ENCODE peak calls at places on chromosome 17, in eight cellular contexts. R, T, H, N, I, X, K and F are unnamed samples.

GRCh38 chr17:77694391-77695363 is 263.8 kb upstream of the TNRC6C start:
- DNase-seq in H (peak), I (no peak), R (no peak), N (no peak), T (no peak), K (no peak), X (no peak), F (no peak)

GRCh38 chr17:6498356-6498755 is 54.1 kb downstream of the PIMREG start:
- DNase-seq in I (no peak), T (no peak), K (no peak), X (no peak), N (no peak), H (no peak), R (no peak), F (no peak)

GRCh38 chr17:10628756-10629155 is 28.4 kb downstream of the MYH3 start:
- DNase-seq in H (peak), T (peak), N (no peak), R (peak), K (no peak), X (no peak), I (no peak), F (no peak)

GRCh38 chr17:65473363-65473762 is 88.1 kb downstream of the AXIN2 start:
- DNase-seq in K (no peak), T (no peak), X (no peak), R (no peak), N (no peak), H (no peak), I (no peak), F (no peak)

GRCh38 chr17:81456798-81457197 is 55.8 kb downstream of the ACTG1 start:
- DNase-seq in N (peak), H (no peak), T (peak), K (no peak), R (no peak), X (no peak), I (no peak), F (no peak)

GRCh38 chr17:37792787-37793186 is 47.9 kb upstream of the HNF1B start:
- DNase-seq in X (no peak), R (no peak), N (no peak), I (peak), T (no peak), H (no peak), K (no peak), F (no peak)

GRCh38 chr17:49898547-49899490 is 51.0 kb upstream of the TAC4 start:
- DNase-seq in T (peak), R (no peak), K (peak), N (peak), I (no peak), H (no peak), X (no peak), F (peak)

GRCh38 chr17:41695134-41695661 is 6.5 kb downstream of the EIF1 start:
- DNase-seq in T (no peak), K (no peak), H (no peak), X (no peak), I (peak), R (no peak), N (no peak), F (no peak)

GRCh38 chr17:77508047-77508715 is 367.4 kb downstream of the SEC14L1 start:
- DNase-seq in I (no peak), K (no peak), N (peak), T (no peak), H (no peak), X (no peak), R (no peak), F (no peak)

GRCh38 chr17:22441776-22442175 is 749.5 kb downstream of the KCNJ18 start:
- DNase-seq in X (no peak), T (no peak), H (no peak), I (no peak), R (no peak), N (no peak), K (no peak), F (no peak)

GRCh38 chr17:1362065-1362848 is 37.8 kb downstream of the YWHAE start:
- DNase-seq in R (no peak), K (no peak), H (no peak), N (no peak), X (no peak), I (no peak), T (no peak), F (no peak)

GRCh38 chr17:19487009-19487600 is 46.5 kb upstream of the SLC47A1 start:
- DNase-seq in H (no peak), N (no peak), X (no peak), R (no peak), K (no peak), T (no peak), I (no peak), F (no peak)

GRCh38 chr17:1003972-1004768 is 7.2 kb downstream of the TIMM22 start:
- DNase-seq in I (no peak), H (no peak), X (no peak), R (peak), N (no peak), K (no peak), T (no peak), F (no peak)

GRCh38 chr17:81680150-81680549 is 3.4 kb downstream of the ARL16 start:
- DNase-seq in X (no peak), N (peak), H (no peak), R (no peak), T (no peak), I (no peak), K (no peak), F (no peak)

DNA sequence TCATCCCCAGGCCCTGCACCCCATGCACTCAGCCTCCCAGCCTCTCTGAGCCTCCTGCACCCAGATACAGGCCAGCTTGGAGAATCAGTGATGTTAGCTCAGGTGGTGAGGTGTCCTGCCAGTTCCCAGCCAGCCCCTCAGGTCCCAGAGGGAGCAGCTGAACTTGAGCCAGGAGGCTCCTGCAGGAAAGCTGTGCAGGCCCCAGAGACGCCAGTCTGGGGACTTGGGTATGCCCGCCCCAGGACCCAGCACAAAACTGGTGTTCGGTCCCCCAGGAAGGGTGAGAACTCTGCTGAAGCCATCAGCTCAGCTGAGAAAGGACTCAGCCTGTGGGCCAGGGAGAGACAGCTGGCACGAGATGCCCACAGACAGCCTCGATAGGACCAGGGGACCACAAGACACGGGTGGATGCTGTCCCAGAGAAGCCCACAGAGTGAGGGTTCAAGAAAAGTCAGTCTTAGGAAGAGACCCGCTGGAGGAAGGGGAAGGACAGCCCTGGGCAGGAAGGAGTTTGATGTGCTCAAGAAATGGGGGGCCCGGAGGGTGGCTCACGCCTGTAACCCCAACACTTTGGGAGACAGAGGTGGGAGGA is 11.0 kb downstream of the ENDOV start:
- DNase-seq in X (no peak), N (no peak), I (no peak), R (peak), K (no peak), T (no peak), H (no peak), F (no peak)
- TF ChIP-seq RAD21 in X (no peak), N (no peak), I (no peak), R (no peak), K (no peak), T (no peak), H (no peak), F (no peak)

DNA sequence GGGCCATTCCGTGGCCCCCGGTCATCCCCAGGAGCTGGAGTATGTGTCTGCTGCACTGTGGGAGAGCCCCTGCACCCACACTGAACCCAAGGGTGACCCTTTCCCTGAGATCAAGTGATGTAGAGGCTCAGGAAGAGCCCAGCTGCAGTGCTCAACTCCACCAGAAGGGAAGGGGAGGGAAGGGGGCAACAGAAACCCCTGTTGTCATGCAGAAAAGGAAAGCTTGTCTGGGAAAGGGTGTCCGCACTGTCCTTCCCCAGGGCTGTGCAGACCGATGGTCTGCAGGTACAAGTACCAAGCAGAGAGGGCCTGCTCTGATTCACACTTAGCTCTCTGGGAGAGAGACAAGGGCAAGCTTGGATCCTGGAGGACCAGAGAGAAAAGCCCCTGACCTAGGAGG is 45.7 kb upstream of the TOB1 start:
- DNase-seq in N (no peak), I (no peak), X (no peak), K (no peak), T (no peak), H (no peak), R (no peak), F (no peak)
- TF ChIP-seq CTCF in N (no peak), I (no peak), X (no peak), K (no peak), T (no peak), H (no peak), R (peak), F (peak)

DNA sequence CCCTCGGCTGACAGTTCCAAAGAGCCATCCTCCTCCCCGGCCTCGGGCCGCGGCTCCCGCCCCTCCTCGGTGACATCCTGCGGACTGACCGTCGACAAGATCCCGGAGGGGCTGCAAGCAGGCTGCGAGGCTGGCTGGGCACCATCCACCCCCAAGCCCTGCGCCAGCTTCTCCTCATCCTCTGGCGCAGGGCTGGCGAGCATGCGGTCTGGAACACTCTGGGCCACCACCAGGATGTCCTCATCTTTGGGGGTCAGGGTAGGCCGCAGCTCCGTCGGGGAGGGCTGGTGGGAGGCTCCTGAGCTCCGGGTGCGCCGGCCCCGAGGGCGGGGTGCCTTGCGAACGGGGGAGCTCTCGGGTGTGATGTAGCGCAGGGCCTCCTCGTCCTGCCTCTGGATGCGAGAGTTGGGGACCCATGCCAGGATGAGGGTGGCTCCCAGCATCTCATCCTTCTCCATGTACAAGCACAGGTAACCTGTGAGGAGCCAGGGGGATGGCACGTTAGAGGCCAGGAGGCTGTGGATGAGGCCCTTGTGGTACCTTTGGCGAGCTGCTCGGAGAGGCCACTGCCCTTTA is 25.3 kb downstream of the TBC1D16 start:
- DNase-seq in X (no peak), T (no peak), H (no peak), I (no peak), R (no peak), N (no peak), K (no peak), F (no peak)
- TF ChIP-seq RAD21 in X (no peak), T (no peak), H (no peak), I (no peak), R (no peak), N (no peak), K (no peak), F (no peak)

GRCh38 chr17:28366605-28367004 is 1.6 kb upstream of the SEBOX start:
- DNase-seq in K (no peak), N (no peak), I (no peak), T (peak), H (no peak), X (no peak), R (no peak), F (no peak)
- TF ChIP-seq CTCF in K (peak), N (no peak), I (no peak), T (peak), H (peak), X (no peak), R (peak), F (peak)

GRCh38 chr17:57255182-57255775 is 1.0 kb upstream of the MSI2 start:
- DNase-seq in K (no peak), I (no peak), X (no peak), T (no peak), H (peak), N (no peak), R (no peak), F (no peak)

GRCh38 chr17:57255776-57256681 is at the start of gene MSI2:
- DNase-seq in H (peak), K (peak), N (peak), I (peak), R (peak), T (peak), X (peak), F (peak)

GRCh38 chr17:57257911-57258885 is 1.9 kb downstream of the MSI2 start:
- DNase-seq in N (peak), K (no peak), R (no peak), T (peak), X (no peak), I (no peak), H (peak), F (no peak)

GRCh38 chr17:57256708-57257112 is 387 bp downstream of the MSI2 start:
- DNase-seq in K (no peak), I (no peak), H (no peak), N (no peak), T (peak), X (no peak), R (no peak), F (no peak)

GRCh38 chr17:57257213-57257873 is 1.0 kb downstream of the MSI2 start:
- DNase-seq in T (peak), H (peak), K (no peak), X (no peak), N (no peak), R (peak), I (no peak), F (no peak)
- TF ChIP-seq RAD21 in T (no peak), H (no peak), K (no peak), X (no peak), N (no peak), R (no peak), I (no peak), F (no peak)

GRCh38 chr17:3665834-3666233 is 2.5 kb downstream of the TAX1BP3 start:
- DNase-seq in I (no peak), R (no peak), T (no peak), K (no peak), H (no peak), N (no peak), X (no peak), F (no peak)

GRCh38 chr17:3668279-3669084 is at the start of the genes EMC6 and TAX1BP3:
- DNase-seq in N (peak), T (peak), K (peak), R (peak), H (peak), I (peak), X (peak), F (peak)

GRCh38 chr17:3669085-3669347 is 404 bp downstream of the EMC6 start:
- DNase-seq in I (no peak), K (no peak), H (no peak), N (no peak), T (no peak), R (no peak), X (no peak), F (no peak)

GRCh38 chr17:3666516-3666915 is 1.9 kb downstream of the TAX1BP3 start:
- DNase-seq in K (no peak), N (no peak), R (no peak), I (no peak), X (no peak), T (no peak), H (no peak), F (no peak)

DNA sequence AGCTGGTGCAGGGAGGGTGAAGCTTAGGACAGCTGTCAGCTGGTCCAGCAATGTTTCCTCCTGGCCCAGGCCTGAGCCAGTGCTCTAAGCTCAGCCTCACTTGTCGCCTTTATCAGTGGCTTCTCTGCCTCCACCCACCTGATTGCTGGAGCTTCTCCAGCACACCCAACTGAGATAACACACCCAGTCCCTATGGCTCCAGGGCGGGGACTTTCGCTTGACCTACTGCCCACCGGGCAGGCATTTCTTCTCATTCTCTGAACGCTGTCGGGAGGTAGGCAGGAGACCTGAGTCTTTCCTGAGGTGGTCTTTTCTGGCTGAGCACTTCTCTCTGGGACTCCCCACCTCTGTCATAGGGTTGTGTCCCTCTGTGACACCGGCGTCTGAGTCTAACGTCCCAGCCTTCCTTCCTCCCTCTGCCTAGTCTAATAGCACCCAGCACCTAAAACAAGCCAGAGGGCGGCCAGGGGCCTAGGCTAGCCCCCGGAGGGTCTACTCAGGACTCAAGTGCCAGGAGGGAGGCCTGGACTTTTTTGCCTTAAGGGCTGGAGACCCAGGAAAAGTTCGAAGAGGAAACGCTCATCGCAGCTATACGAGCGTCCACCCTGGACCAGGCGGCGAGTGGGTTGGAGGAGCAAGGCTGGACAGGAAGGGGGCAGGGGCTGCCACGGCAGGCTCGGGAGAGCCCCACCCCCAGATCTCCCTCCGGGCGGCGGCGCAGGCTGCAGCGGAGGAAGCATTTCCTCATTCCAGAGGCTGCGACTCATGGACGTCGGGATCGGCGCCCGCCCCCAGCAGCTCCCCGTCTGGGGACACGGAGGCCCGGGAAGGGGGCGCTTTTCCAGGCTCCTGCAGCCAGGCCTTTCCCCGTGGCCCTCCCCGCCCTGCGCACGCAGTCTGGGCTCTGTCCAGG is 756 bp downstream of the TAX1BP3 start:
- DNase-seq in R (peak), X (no peak), T (peak), I (peak), N (peak), K (peak), H (peak), F (no peak)
- TF ChIP-seq CTCF in R (peak), X (no peak), T (no peak), I (no peak), N (peak), K (peak), H (no peak), F (no peak)

GRCh38 chr17:71987634-71988033 is 133.2 kb upstream of the SOX9 start:
- DNase-seq in I (peak), K (no peak), T (no peak), H (no peak), R (no peak), N (no peak), X (no peak), F (no peak)

GRCh38 chr17:71980171-71980570 is 140.6 kb upstream of the SOX9 start:
- DNase-seq in X (no peak), R (no peak), T (no peak), I (no peak), K (no peak), N (no peak), H (no peak), F (no peak)

GRCh38 chr17:71986886-71987285 is 133.9 kb upstream of the SOX9 start:
- DNase-seq in T (no peak), R (no peak), X (no peak), K (no peak), I (peak), N (no peak), H (no peak), F (no peak)

GRCh38 chr17:71985111-71986039 is 135.4 kb upstream of the SOX9 start:
- DNase-seq in K (no peak), H (no peak), X (no peak), T (no peak), R (no peak), N (no peak), I (no peak), F (no peak)

GRCh38 chr17:71983828-71984227 is 137.0 kb upstream of the SOX9 start:
- DNase-seq in T (no peak), H (no peak), R (no peak), N (no peak), K (no peak), I (no peak), X (no peak), F (no peak)
- TF ChIP-seq RAD21 in T (no peak), H (no peak), R (no peak), N (no peak), K (no peak), I (no peak), X (no peak), F (no peak)